ENCODE peak calls at places on chromosomes 11 and 22, in four cellular contexts. One of them, this sample, is unnamed.
A peak's percentile ranks its signal among the peaks of the same experiment; 100 is the strongest.

GRCh38 chr11:925496-926301 is at the start of gene AP2A2:
- DNase-seq in esophagus squamous epithelium: no peak
- DNase-seq in ovary: peak; percentile 93
- DNase-seq in endothelial cell of umbilical vein: peak; percentile 87
- DNase-seq in this sample: peak; percentile 91

GRCh38 chr22:45198463-45198795 is 34.7 kb downstream of the NUP50 start:
- DNase-seq in esophagus squamous epithelium: no peak
- DNase-seq in ovary: no peak
- DNase-seq in endothelial cell of umbilical vein: no peak
- DNase-seq in this sample: no peak

GRCh38 chr11:30197869-30198268 is 32.9 kb upstream of the FSHB start:
- DNase-seq in esophagus squamous epithelium: no peak
- DNase-seq in ovary: no peak
- DNase-seq in endothelial cell of umbilical vein: no peak
- DNase-seq in this sample: no peak

GRCh38 chr11:3195251-3196160 is 23.1 kb downstream of the MRGPRG start:
- DNase-seq in esophagus squamous epithelium: no peak
- DNase-seq in ovary: no peak
- DNase-seq in endothelial cell of umbilical vein: peak; percentile 23
- DNase-seq in this sample: no peak

GRCh38 chr11:74646964-74647363 is 54.6 kb downstream of the POLD3 start:
- DNase-seq in esophagus squamous epithelium: no peak
- DNase-seq in ovary: no peak
- DNase-seq in endothelial cell of umbilical vein: no peak
- DNase-seq in this sample: no peak

GRCh38 chr11:9617960-9618359 is 44.5 kb downstream of the WEE1 start:
- DNase-seq in esophagus squamous epithelium: no peak
- DNase-seq in ovary: no peak
- DNase-seq in endothelial cell of umbilical vein: no peak
- DNase-seq in this sample: no peak

GRCh38 chr11:73591050-73591449 is 6.9 kb downstream of the FAM168A start:
- DNase-seq in esophagus squamous epithelium: no peak
- DNase-seq in ovary: no peak
- DNase-seq in endothelial cell of umbilical vein: no peak
- DNase-seq in this sample: no peak

GRCh38 chr11:131859811-131860210 is 489.4 kb downstream of the NTM start:
- DNase-seq in esophagus squamous epithelium: no peak
- DNase-seq in ovary: no peak
- DNase-seq in endothelial cell of umbilical vein: peak; percentile 90
- DNase-seq in this sample: no peak

GRCh38 chr22:24333301-24333700 is 62.7 kb downstream of the SPECC1L start:
- DNase-seq in esophagus squamous epithelium: no peak
- DNase-seq in ovary: no peak
- DNase-seq in endothelial cell of umbilical vein: no peak
- DNase-seq in this sample: no peak

GRCh38 chr11:124602193-124602592 is 9.0 kb upstream of the PANX3 start:
- DNase-seq in esophagus squamous epithelium: no peak
- DNase-seq in ovary: no peak
- DNase-seq in endothelial cell of umbilical vein: no peak
- DNase-seq in this sample: no peak

GRCh38 chr11:118164885-118165284 is 11.6 kb downstream of the SCN2B start:
- DNase-seq in esophagus squamous epithelium: no peak
- DNase-seq in ovary: no peak
- DNase-seq in endothelial cell of umbilical vein: no peak
- DNase-seq in this sample: no peak

GRCh38 chr11:44223261-44223660 is 86.7 kb downstream of the ALX4 start:
- DNase-seq in esophagus squamous epithelium: no peak
- DNase-seq in ovary: no peak
- DNase-seq in endothelial cell of umbilical vein: no peak
- DNase-seq in this sample: no peak

GRCh38 chr22:29311468-29312217 is 3.9 kb downstream of the RASL10A start:
- DNase-seq in esophagus squamous epithelium: no peak
- DNase-seq in ovary: no peak
- DNase-seq in endothelial cell of umbilical vein: no peak
- DNase-seq in this sample: no peak

GRCh38 chr22:44311104-44311854 is 1.5 kb downstream of the SHISAL1 start:
- DNase-seq in esophagus squamous epithelium: no peak
- DNase-seq in ovary: no peak
- DNase-seq in endothelial cell of umbilical vein: no peak
- DNase-seq in this sample: no peak

GRCh38 chr11:66080055-66080817 is 10.2 kb downstream of the PACS1 start:
- DNase-seq in esophagus squamous epithelium: no peak
- DNase-seq in ovary: no peak
- DNase-seq in endothelial cell of umbilical vein: peak; percentile 21
- DNase-seq in this sample: peak; percentile 57

GRCh38 chr11:12827369-12827768 is 153.1 kb downstream of the TEAD1 start:
- DNase-seq in esophagus squamous epithelium: no peak
- DNase-seq in ovary: no peak
- DNase-seq in endothelial cell of umbilical vein: no peak
- DNase-seq in this sample: no peak

GRCh38 chr11:73784734-73785133 is 2.9 kb upstream of the MRPL48 start:
- DNase-seq in esophagus squamous epithelium: no peak
- DNase-seq in ovary: no peak
- DNase-seq in endothelial cell of umbilical vein: no peak
- DNase-seq in this sample: no peak

GRCh38 chr22:27597703-27598444 is 203.7 kb downstream of the MN1 start:
- DNase-seq in esophagus squamous epithelium: no peak
- DNase-seq in ovary: no peak
- DNase-seq in endothelial cell of umbilical vein: no peak
- DNase-seq in this sample: peak; percentile 27

GRCh38 chr11:66851698-66852465 is 5.0 kb upstream of the LRFN4 start:
- DNase-seq in esophagus squamous epithelium: no peak
- DNase-seq in ovary: no peak
- DNase-seq in endothelial cell of umbilical vein: no peak
- DNase-seq in this sample: no peak

GRCh38 chr22:16989915-16990314 is 18.1 kb downstream of the GAB4 start:
- DNase-seq in esophagus squamous epithelium: no peak
- DNase-seq in ovary: no peak
- DNase-seq in endothelial cell of umbilical vein: no peak
- DNase-seq in this sample: no peak

GRCh38 chr22:50423956-50424355 is 50.9 kb downstream of the SBF1 start:
- DNase-seq in esophagus squamous epithelium: no peak
- DNase-seq in ovary: no peak
- DNase-seq in endothelial cell of umbilical vein: no peak
- DNase-seq in this sample: no peak

GRCh38 chr11:70556884-70557741 is 158.8 kb downstream of the CTTN start:
- DNase-seq in esophagus squamous epithelium: no peak
- DNase-seq in ovary: no peak
- DNase-seq in endothelial cell of umbilical vein: no peak
- DNase-seq in this sample: no peak

GRCh38 chr11:78166832-78167469 is 21.5 kb downstream of the KCTD21 start:
- DNase-seq in esophagus squamous epithelium: no peak
- DNase-seq in ovary: peak; percentile 24
- DNase-seq in endothelial cell of umbilical vein: no peak
- DNase-seq in this sample: no peak

GRCh38 chr11:8247312-8247711 is 16.4 kb downstream of the LMO1 start:
- DNase-seq in esophagus squamous epithelium: no peak
- DNase-seq in ovary: no peak
- DNase-seq in endothelial cell of umbilical vein: no peak
- DNase-seq in this sample: peak; percentile 58

DNA sequence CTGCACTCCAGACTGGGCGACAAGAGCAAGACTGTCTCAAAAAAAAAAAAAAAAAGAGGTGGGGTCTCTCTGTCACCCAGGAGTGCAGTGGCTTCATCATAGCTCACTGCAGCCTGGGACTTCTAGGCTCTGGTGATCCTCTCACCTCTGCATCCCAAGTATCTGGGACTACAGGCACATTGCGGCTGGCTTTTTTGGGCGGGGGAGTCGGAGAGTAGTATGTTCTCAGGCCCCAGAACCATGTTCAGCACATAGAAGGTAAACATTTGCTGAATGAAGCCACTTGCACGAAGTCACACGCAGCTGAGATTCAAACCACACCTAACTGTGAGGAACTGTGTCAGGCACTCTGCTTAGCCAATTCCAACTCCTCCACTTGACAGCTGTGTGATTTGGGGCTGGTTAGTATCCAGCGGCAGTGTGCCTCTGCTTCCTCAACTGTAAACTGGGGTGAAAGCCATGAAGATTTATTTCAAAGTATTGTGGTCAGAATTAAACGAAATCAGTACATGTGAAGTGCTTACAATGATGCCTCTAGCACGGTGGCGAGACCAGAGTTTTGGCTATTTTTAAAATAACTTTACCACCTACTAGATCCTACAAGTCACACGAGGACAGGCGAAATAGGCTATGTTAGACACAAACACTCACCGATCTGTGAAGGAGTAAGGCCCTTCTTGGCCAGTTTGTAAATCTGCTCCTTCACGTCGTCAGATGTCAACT is 789 bp downstream of the RPS13 start:
- DNase-seq in esophagus squamous epithelium: no peak
- DNase-seq in ovary: no peak
- DNase-seq in endothelial cell of umbilical vein: no peak
- DNase-seq in this sample: no peak
- TF ChIP-seq POLR2A in esophagus squamous epithelium: no peak
- TF ChIP-seq POLR2A in ovary: no peak
- TF ChIP-seq POLR2A in endothelial cell of umbilical vein: no peak
- TF ChIP-seq POLR2A in this sample: no peak

GRCh38 chr11:45853616-45854219 is 6.4 kb downstream of the CRY2 start:
- DNase-seq in esophagus squamous epithelium: no peak
- DNase-seq in ovary: no peak
- DNase-seq in endothelial cell of umbilical vein: no peak
- DNase-seq in this sample: no peak

GRCh38 chr11:45852712-45853101 is 5.4 kb downstream of the CRY2 start:
- DNase-seq in esophagus squamous epithelium: no peak
- DNase-seq in ovary: no peak
- DNase-seq in endothelial cell of umbilical vein: no peak
- DNase-seq in this sample: no peak

GRCh38 chr11:45856044-45856468 is 8.8 kb downstream of the CRY2 start:
- DNase-seq in esophagus squamous epithelium: no peak
- DNase-seq in ovary: no peak
- DNase-seq in endothelial cell of umbilical vein: no peak
- DNase-seq in this sample: no peak

GRCh38 chr11:45857834-45858492 is 10.7 kb downstream of the CRY2 start:
- DNase-seq in esophagus squamous epithelium: no peak
- DNase-seq in ovary: peak; percentile 42
- DNase-seq in endothelial cell of umbilical vein: peak; percentile 94
- DNase-seq in this sample: peak; percentile 89

DNA sequence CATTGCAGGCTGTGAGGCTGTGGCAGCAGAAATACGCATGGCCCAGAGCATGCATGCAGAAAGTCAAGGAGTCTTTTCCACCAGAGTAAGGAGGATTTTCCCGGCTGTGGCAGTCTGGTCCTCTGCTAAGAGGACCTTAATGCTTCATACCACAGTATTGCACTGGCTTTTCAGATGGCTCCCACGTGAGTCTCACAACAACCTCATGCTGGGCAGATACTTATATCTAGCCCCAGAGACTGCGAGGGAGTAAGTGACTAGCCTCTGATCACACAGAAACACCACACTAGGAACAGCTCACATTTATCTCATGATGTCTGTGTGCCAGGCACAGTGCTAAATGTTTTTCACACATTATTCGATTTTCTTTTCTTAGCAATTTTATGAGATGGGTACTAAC is 8.0 kb downstream of the CRY2 start:
- DNase-seq in esophagus squamous epithelium: no peak
- DNase-seq in ovary: no peak
- DNase-seq in endothelial cell of umbilical vein: no peak
- DNase-seq in this sample: no peak
- H3K4me1 ChIP-seq in esophagus squamous epithelium: peaks cover 23% of the 10 kb centered on the region
- H3K4me1 ChIP-seq in ovary: peaks cover 35% of the 10 kb centered on the region
- H3K4me1 ChIP-seq in endothelial cell of umbilical vein: peaks cover 28% of the 10 kb centered on the region
- H3K4me1 ChIP-seq in this sample: peaks cover 78% of the 10 kb centered on the region

GRCh38 chr11:100978942-100979341 is 150.7 kb downstream of the PGR start:
- DNase-seq in esophagus squamous epithelium: no peak
- DNase-seq in ovary: no peak
- DNase-seq in endothelial cell of umbilical vein: no peak
- DNase-seq in this sample: no peak
- H3K4me3 ChIP-seq in esophagus squamous epithelium: no peak overlapping the region
- H3K4me3 ChIP-seq in ovary: no peak overlapping the region
- H3K4me3 ChIP-seq in endothelial cell of umbilical vein: no peak overlapping the region
- H3K4me3 ChIP-seq in this sample: no peak overlapping the region

DNA sequence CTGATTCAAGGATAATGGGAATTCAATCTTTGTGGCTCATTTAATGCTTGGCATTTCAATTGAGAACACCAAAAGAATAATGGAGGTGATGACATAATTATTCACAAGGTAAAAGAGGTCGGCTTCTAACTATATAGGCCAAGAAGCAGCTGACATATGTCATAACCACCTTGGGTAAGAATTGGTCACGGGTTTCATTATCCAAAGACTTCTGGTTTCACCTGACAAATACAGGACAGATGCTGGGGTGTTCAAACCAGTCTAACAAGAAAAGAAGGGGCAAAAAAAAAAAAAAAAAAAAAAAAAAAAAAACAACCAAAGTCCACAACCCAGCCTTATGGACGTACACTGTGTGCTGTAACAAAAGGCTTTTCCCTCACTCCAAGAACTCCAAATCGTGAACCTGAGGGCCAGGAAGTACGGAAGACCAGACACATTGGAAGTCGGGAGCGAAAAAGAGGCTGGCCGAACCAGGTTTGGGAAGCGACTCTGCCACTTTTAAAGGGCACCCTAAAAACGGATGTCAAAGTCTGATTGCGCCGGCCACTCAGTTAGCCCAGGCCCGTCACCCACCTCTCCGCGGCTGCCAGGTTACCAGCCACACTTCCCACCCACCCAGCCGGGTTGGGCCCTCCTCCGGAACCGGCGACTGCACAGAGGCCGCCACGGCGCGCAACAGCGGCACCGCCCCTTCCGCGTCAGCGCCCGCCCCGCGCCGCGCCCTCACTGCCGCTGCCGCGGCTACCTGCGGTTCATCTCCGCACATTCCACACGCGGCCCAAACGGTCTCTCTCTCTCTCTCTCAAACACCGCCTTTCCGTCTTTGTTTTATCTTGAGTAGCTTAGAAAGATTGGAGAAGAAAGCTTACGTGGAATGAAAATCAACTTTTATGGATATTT is at the start of gene HARBI1:
- DNase-seq in esophagus squamous epithelium: peak; percentile 59
- DNase-seq in ovary: peak; percentile 90
- DNase-seq in endothelial cell of umbilical vein: peak; percentile 89
- DNase-seq in this sample: peak; percentile 94
- TF ChIP-seq POLR2A in esophagus squamous epithelium: peak; percentile 50
- TF ChIP-seq POLR2A in ovary: peak; percentile 35
- TF ChIP-seq POLR2A in endothelial cell of umbilical vein: peak; percentile 93
- TF ChIP-seq POLR2A in this sample: peak; percentile 85

DNA sequence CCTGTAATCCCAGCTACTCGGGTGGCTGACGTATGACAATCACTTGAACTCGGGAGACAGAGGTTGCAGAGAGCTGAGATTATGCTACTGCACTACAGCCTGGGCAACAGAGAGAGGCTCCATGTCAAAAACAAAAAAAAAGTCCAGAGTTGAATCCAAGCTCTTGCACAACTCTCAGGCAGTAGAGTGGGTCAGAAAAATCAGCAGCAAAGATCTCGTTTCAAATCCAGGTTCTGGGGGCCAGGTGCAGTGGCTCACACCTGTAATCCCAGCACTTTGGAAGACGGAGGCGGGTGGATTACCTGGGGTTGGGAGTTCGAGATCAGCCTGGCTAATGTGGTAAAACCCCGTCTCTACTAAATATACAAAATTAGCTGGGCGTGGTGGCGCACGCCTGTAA is 24.9 kb downstream of the CLPB start:
- DNase-seq in esophagus squamous epithelium: no peak
- DNase-seq in ovary: no peak
- DNase-seq in endothelial cell of umbilical vein: no peak
- DNase-seq in this sample: no peak
- H3K4me1 ChIP-seq in esophagus squamous epithelium: peaks cover 4% of the 10 kb centered on the region
- H3K4me1 ChIP-seq in ovary: no peaks in the 10 kb centered on the region
- H3K4me1 ChIP-seq in endothelial cell of umbilical vein: no peaks in the 10 kb centered on the region
- H3K4me1 ChIP-seq in this sample: peaks cover 23% of the 10 kb centered on the region

This sample was measured in body of pancreas.